ENCODE peak calls at places on chromosomes 13 and 19, in four cellular contexts. I, J, E and W are unnamed samples.

GRCh38 chr19:6278740-6279619 is 795 bp downstream of the MLLT1 start:
- DNase-seq in E (no peak), J (peak), I (no peak), W (no peak)

GRCh38 chr19:30450945-30451344 is 78.8 kb downstream of the ZNF536 start:
- DNase-seq in E (peak), J (no peak), I (no peak), W (no peak)

GRCh38 chr13:99057310-99057975 is 79.6 kb upstream of the DOCK9 start:
- DNase-seq in J (no peak), E (no peak), I (no peak), W (no peak)

GRCh38 chr19:6263306-6264076 is 16.3 kb downstream of the MLLT1 start:
- DNase-seq in J (no peak), E (no peak), I (no peak), W (no peak)

GRCh38 chr13:36371185-36371584 is 25.0 kb upstream of the SPART start:
- DNase-seq in I (no peak), J (no peak), E (no peak), W (no peak)

GRCh38 chr19:40303765-40304164 is 18.6 kb upstream of the AKT2 start:
- DNase-seq in E (no peak), J (no peak), I (no peak), W (no peak)

GRCh38 chr19:30091456-30091855 is 149.4 kb downstream of the URI1 start:
- DNase-seq in J (no peak), I (no peak), E (no peak), W (no peak)

GRCh38 chr19:7152568-7152967 is 83.1 kb downstream of the ZNF557 start:
- DNase-seq in J (no peak), E (peak), I (no peak), W (no peak)

GRCh38 chr19:12834976-12835757 is 788 bp upstream of the RTBDN start:
- DNase-seq in I (no peak), E (peak), J (peak), W (peak)

GRCh38 chr13:82963466-82963865 is 918.8 kb downstream of the SLITRK1 start:
- DNase-seq in J (no peak), I (no peak), E (no peak), W (no peak)

GRCh38 chr19:45901432-45901903 is 945 bp downstream of the MYPOP start:
- DNase-seq in J (peak), I (no peak), E (peak), W (peak)

GRCh38 chr19:13195678-13196077 is 45.5 kb downstream of the IER2 start:
- DNase-seq in I (peak), E (peak), J (peak), W (peak)

GRCh38 chr13:99634672-99635071 is 133.4 kb downstream of the TM9SF2 start:
- DNase-seq in I (no peak), E (no peak), J (no peak), W (no peak)

GRCh38 chr19:43711751-43712355 is 4.0 kb upstream of the IRGC start:
- DNase-seq in I (no peak), J (no peak), E (no peak), W (no peak)

GRCh38 chr13:51614350-51614786 is 30.1 kb downstream of the WDFY2 start:
- DNase-seq in J (no peak), E (no peak), I (no peak), W (no peak)

GRCh38 chr19:47609885-47610545 is 1.1 kb downstream of the BICRA start:
- DNase-seq in I (peak), E (peak), J (peak), W (peak)

GRCh38 chr13:59458908-59459579 is 704.7 kb downstream of the DIAPH3 start:
- DNase-seq in E (peak), I (no peak), J (no peak), W (no peak)

GRCh38 chr13:52405767-52406494 is at the start of gene THSD1:
- DNase-seq in E (peak), J (peak), I (no peak), W (peak)

GRCh38 chr19:37243206-37243632 is 25.2 kb downstream of the ZNF383 start:
- DNase-seq in I (no peak), E (no peak), J (no peak), W (no peak)

GRCh38 chr19:31350693-31351211 is 1.5 kb upstream of the TSHZ3 start:
- DNase-seq in I (no peak), E (peak), J (peak), W (no peak)

GRCh38 chr19:37988758-37989635 is 82.0 kb downstream of the SIPA1L3 start:
- DNase-seq in E (peak), J (peak), I (no peak), W (no peak)

GRCh38 chr13:114067381-114067885 is 65.0 kb downstream of the RASA3 start:
- DNase-seq in E (no peak), I (no peak), J (no peak), W (no peak)

GRCh38 chr13:95643471-95643813 is 1.1 kb downstream of the DZIP1 start:
- DNase-seq in J (peak), I (peak), E (peak), W (no peak)

GRCh38 chr13:37277435-37278144 is 172.1 kb upstream of the CSNK1A1L start:
- DNase-seq in E (no peak), J (no peak), I (peak), W (no peak)

GRCh38 chr13:113452942-113453901 is at the start of gene ADPRHL1:
- DNase-seq in I (no peak), J (no peak), E (no peak), W (no peak)

GRCh38 chr13:50513528-50513863 is 330.0 kb downstream of the DLEU7 start:
- DNase-seq in I (no peak), E (no peak), J (no peak), W (no peak)

GRCh38 chr13:79782541-79783216 is 301.7 kb downstream of the NDFIP2 start:
- DNase-seq in I (peak), E (peak), J (peak), W (peak)

GRCh38 chr13:98423417-98423816 is 153.5 kb downstream of the STK24 start:
- DNase-seq in E (no peak), I (no peak), J (no peak), W (no peak)

GRCh38 chr13:35621989-35622388 is 145.5 kb upstream of the MAB21L1 start:
- DNase-seq in E (no peak), I (no peak), J (peak), W (no peak)

GRCh38 chr13:95368998-95369397 is 67.7 kb upstream of the ABCC4 start:
- DNase-seq in E (no peak), J (no peak), I (no peak), W (no peak)

GRCh38 chr13:97912139-97912535 is 41.3 kb upstream of the IPO5 start:
- DNase-seq in E (no peak), I (no peak), J (no peak), W (no peak)

GRCh38 chr19:51002542-51003311 is 1.3 kb upstream of the KLK8 start:
- DNase-seq in I (no peak), E (peak), J (peak), W (peak)

GRCh38 chr19:12881172-12881808 is at the start of gene DNASE2:
- DNase-seq in E (peak), J (peak), I (peak), W (peak)

GRCh38 chr19:18846862-18847515 is 15.2 kb downstream of the UPF1 start:
- DNase-seq in J (peak), E (peak), I (peak), W (peak)

DNA sequence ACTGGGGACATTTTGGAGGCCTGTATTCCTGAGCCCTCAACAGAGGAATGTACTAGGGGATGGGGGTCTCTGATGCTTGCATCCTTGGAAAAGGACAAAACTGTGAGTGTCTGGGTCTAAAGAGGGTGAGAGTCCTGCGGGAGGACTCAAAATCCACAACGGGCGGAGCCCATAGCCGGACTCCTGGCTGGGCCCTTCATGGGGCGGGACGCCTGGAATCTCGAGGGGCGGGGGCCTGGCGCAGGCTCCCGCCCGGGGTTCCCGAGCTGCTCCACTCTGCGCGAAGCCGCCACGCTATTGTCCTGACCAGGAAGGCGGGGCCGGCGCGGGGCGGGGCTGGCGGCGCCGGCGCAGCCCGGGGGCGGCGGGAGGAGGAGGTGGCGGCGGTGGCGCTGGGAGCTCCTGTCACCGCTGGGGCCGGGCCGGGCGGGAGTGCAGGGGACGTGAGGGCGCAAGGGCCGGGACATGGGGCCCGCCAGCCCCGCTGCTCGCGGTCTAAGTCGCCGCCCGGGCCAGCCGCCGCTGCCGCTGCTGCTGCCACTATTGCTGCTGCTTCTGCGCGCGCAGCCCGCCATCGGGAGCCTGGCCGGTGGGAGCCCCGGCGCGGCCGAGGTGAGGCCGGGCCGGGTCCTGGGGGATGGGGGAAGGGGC is at the start of gene APLP1:
- DNase-seq in I (peak), E (peak), J (peak), W (peak)
- H3K9ac ChIP-seq in I (no peak), E (no peak), J (no peak), W (no peak)

DNA sequence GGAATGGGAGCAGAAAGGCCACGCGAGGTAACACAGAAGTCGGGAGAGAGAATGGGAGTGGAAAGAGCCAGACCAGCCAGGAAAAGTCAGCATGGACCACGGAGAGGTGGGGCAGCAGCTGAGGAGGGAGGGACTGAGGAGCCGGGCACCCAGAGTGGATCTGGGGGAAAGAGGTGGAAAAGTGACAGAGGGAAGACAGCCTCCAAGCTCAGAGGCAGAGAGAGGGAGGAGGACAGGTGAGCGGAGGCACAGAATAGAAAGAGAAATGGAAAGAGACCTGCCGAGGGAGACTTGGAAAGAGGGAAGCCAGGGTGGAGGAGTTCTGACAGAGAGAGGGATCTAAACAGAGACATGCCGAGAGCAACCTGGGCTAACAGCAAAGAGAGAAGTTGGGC is 1.6 kb downstream of the GRIK5 start:
- DNase-seq in E (no peak), I (no peak), J (no peak), W (no peak)
- H3K9ac ChIP-seq in E (no peak), I (no peak), J (no peak), W (no peak)

GRCh38 chr19:11421607-11422098 is 2.5 kb upstream of the RGL3 start:
- DNase-seq in J (peak), I (no peak), E (peak), W (peak)

GRCh38 chr19:11418518-11419506 is at the start of gene RGL3:
- DNase-seq in I (no peak), J (peak), E (peak), W (peak)

GRCh38 chr19:11422163-11423068 is 3.3 kb upstream of the RGL3 start:
- DNase-seq in I (no peak), E (peak), J (peak), W (peak)

GRCh38 chr19:11420894-11421606 is 1.9 kb upstream of the RGL3 start:
- DNase-seq in I (no peak), J (peak), E (peak), W (peak)

DNA sequence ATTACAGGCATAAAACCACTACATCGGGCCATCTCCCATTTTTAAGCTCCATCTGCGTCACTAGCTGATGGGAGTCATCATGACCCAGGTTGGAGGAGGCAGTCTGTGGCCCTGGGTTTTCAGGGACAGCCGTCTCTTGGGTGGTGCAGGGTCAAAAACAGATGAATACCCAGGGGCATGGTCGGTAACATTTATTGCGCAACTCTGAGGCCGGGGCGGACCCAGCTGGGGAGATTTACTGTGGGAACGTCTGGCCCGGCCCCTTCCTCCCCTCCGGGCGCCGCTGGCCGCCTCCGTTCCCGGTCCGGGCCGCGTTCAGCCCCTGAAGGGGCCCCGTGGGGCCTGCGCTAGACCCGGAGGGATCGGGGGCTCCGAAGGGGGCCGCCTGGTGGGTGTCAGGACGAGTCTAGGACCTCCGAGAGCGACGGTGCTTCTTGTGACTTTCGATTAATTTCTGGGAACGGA is 1.3 kb upstream of the RGL3 start:
- DNase-seq in E (peak), I (no peak), J (peak), W (peak)
- H3K9ac ChIP-seq in E (no peak), I (no peak), J (no peak), W (peak)

DNA sequence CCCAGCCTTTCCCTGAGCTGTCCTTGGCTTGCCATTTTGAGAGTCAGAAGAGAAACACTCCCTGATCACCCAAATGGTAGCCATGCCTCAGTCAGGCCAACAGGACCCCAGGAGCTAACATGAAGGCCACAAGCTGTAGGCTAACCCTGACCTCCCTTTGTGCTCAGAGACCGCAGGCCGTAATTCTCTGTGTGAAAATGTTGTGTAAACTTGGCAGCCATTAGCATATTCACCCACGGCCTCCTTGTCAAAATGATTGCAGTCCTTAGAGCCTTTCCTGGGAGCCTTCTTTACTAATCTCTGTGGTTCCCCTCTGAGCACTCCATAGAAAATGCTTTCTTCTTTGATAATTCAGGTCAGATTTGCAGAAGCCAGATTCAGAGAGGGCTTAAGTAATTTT is 418.9 kb downstream of the COG6 start:
- DNase-seq in I (no peak), E (no peak), J (peak), W (no peak)
- H3K9ac ChIP-seq in I (no peak), E (no peak), J (no peak), W (no peak)

GRCh38 chr19:11196406-11197287 is 698 bp downstream of the KANK2 start:
- DNase-seq in J (peak), E (peak), I (no peak), W (peak)
- H3K9ac ChIP-seq in J (peak), E (no peak), I (peak), W (peak)

DNA sequence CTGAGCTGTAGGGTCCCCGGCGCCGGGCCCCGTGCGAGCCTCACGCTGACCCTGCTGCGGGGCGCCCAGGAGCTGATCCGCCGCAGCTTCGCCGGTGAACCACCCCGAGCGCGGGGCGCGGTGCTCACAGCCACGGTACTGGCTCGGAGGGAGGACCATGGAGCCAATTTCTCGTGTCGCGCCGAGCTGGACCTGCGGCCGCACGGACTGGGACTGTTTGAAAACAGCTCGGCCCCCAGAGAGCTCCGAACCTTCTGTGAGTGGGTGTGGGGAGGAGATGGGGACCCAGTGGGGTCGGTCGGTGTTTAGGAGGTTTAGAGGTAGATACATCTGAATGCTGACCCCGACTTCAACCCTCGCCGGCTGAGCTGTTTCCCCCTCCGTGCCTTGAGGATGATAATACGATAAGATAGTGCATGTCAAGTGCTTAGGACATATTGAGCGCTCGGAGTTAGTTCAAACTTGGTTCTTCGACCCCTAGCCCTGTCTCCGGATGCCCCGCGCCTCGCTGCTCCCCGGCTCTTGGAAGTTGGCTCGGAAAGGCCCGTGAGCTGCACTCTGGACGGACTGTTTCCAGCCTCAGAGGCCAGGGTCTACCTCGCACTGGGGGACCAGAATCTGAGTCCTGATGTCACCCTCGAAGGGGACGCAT is 1.9 kb downstream of the ICAM5 start:
- DNase-seq in E (no peak), J (no peak), I (no peak), W (no peak)
- H3K9ac ChIP-seq in E (no peak), J (no peak), I (peak), W (peak)

GRCh38 chr13:93558637-93559036 is 332.0 kb downstream of the GPC6 start:
- DNase-seq in J (no peak), I (no peak), E (no peak), W (no peak)

GRCh38 chr13:93562676-93563075 is 336.1 kb downstream of the GPC6 start:
- DNase-seq in E (no peak), I (no peak), J (no peak), W (no peak)

GRCh38 chr13:93559718-93560117 is 333.1 kb downstream of the GPC6 start:
- DNase-seq in J (no peak), I (no peak), E (no peak), W (no peak)

GRCh38 chr13:93561553-93561952 is 334.9 kb downstream of the GPC6 start:
- DNase-seq in J (peak), I (no peak), E (peak), W (no peak)
- H3K9ac ChIP-seq in J (no peak), I (no peak), E (no peak), W (no peak)

DNA sequence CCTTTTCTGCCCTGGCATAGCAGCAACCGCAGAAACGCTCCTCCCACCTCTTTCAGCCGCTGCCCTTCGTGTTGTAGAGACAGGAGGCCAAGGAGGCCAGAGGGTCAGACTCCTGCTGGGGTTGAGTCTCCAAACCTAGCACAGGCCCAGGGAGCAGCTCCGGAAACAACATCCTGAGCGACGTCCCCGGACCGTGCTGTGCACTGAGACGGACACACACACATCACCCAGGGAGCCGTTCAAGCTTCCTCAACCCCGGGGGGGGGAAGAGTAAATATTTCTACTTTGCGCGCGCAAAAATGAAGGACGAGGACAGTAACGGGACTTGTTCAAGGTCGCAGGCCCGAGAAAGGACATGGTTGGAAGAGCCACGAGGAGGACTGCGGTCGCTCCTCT is 657 bp downstream of the ZNF550 start:
- DNase-seq in E (peak), I (peak), J (peak), W (peak)
- H3K9ac ChIP-seq in E (peak), I (peak), J (peak), W (peak)

DNA sequence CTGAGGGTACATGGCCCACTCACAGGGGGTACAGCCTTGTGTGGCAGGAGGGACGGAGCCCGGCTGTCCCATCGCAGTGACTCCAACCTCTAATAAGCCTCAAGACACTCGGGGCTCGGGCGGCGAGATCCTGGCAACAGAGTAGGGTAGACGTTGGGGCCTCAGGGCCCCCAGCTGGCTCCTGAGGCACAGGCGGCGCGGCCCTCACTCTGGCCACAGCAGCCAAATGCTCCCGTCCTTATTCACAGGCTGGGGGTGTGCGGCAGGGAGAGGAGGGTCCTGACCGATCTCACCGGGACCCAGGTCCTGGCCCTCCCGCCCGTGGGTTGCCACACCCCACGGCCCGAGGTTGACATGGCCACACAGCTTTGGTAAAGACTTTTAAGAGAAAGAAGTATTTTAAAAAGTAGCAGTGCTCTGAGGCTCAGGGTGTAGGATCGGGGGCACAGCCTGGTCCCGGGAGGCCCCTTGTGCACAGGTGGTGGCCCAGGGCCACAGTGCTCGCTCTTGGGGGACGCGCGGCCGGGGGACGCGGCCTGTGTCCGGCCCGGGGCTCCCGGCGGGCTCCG is 7.6 kb downstream of the SLC39A3 start:
- DNase-seq in E (no peak), J (no peak), I (no peak), W (no peak)
- H3K9ac ChIP-seq in E (no peak), J (no peak), I (no peak), W (no peak)